ENCODE peak calls at places on chromosome 3, in six cellular contexts. O is Ammon's horn; U is cerebellar cortex; K is PC-3; V is GM23248; Z is stimulated activated CD8-positive, alpha-beta memory T cell treated with anti-CD3 and anti-CD28 coated beads, Interleukin-4, amount 100 ng/mL, for 48 hours. Q is an unnamed sample.

GRCh38 chr3:76827647-76828273 is 212.1 kb upstream of the ROBO2 start:
- DNase-seq in V (no peak), Z (no peak), O (no peak), U (no peak), K (no peak), Q (peak; percentile 13)

GRCh38 chr3:97927699-97928098 is 44.5 kb downstream of the RIOX2 start:
- DNase-seq in K (peak; percentile 32), O (no peak), Z (no peak), V (no peak), U (no peak), Q (no peak)

GRCh38 chr3:41900265-41900664 is 61.6 kb downstream of the ULK4 start:
- DNase-seq in V (peak; percentile 33), K (peak; percentile 24), U (no peak), Z (no peak), O (peak; percentile 7), Q (peak; percentile 5)

GRCh38 chr3:45612918-45613602 is 18.5 kb downstream of the LIMD1 start:
- DNase-seq in V (peak; percentile 49), Z (no peak), U (no peak), K (peak; percentile 70), O (no peak), Q (peak; percentile 36)

GRCh38 chr3:161096771-161097367 is 8.3 kb downstream of the B3GALNT1 start:
- DNase-seq in Z (no peak), U (peak; percentile 22), K (peak; percentile 72), V (no peak), O (no peak), Q (peak; percentile 44)

GRCh38 chr3:182413061-182413460 is 380.2 kb upstream of the ATP11B start:
- DNase-seq in K (no peak), V (no peak), U (no peak), O (no peak), Z (no peak), Q (no peak)

GRCh38 chr3:192917508-192918274 is at the start of gene MB21D2:
- DNase-seq in U (peak; percentile 89), K (peak; percentile 83), O (peak; percentile 86), Z (peak; percentile 66), V (peak; percentile 91), Q (peak; percentile 83)

GRCh38 chr3:161132391-161132790 is 27.2 kb upstream of the B3GALNT1 start:
- DNase-seq in U (no peak), K (peak; percentile 65), Z (no peak), V (no peak), O (no peak), Q (no peak)

GRCh38 chr3:23390446-23390845 is 187.3 kb downstream of the UBE2E2 start:
- DNase-seq in Z (no peak), O (no peak), U (no peak), V (no peak), K (no peak), Q (no peak)

Q was measured in epithelial cell of esophagus.